ENCODE peak calls at places on chromosomes 4 and X, in nine cellular contexts. D is A549, W is endodermal cell, X is astrocyte of the spinal cord, G is AG10803, F is AG04450, U is A673, T is choroid plexus epithelial cell, N is RWPE2. M is an unnamed sample.

GRCh38 chr4:4396628-4397440 is 9.9 kb downstream of the NSG1 start:
- DNase-seq in D (no peak), W (peak), X (no peak), G (peak), F (peak), U (peak), T (peak), N (no peak), M (no peak)

GRCh38 chr4:41104155-41104554 is 110.2 kb downstream of the APBB2 start:
- DNase-seq in D (no peak), W (no peak), X (no peak), G (no peak), F (no peak), U (no peak), T (no peak), N (no peak), M (no peak)

GRCh38 chr4:149897784-149898183 is 82.1 kb upstream of the IQCM start:
- DNase-seq in D (no peak), W (no peak), X (peak), G (peak), F (no peak), U (peak), T (peak), N (no peak), M (peak)

GRCh38 chr4:27327421-27328181 is 467.0 kb downstream of the STIM2 start:
- DNase-seq in D (no peak), W (no peak), X (no peak), G (no peak), F (no peak), U (no peak), T (no peak), N (no peak), M (no peak)

GRCh38 chrX:7270018-7270417 is 122.1 kb upstream of the PUDP start:
- DNase-seq in D (no peak), W (no peak), X (no peak), G (peak), F (no peak), U (no peak), T (no peak), N (no peak), M (no peak)

GRCh38 chrX:73021361-73022092 is 18.8 kb downstream of the PABPC1L2B start:
- DNase-seq in D (no peak), W (no peak), X (no peak), G (no peak), F (no peak), U (no peak), T (no peak), N (no peak), M (no peak)

GRCh38 chr4:87353592-87353991 is 30.9 kb upstream of the HSD17B13 start:
- DNase-seq in D (no peak), W (peak), X (peak), G (peak), F (peak), U (peak), T (peak), N (no peak), M (peak)

GRCh38 chr4:3484057-3484973 is 21.2 kb downstream of the DOK7 start:
- DNase-seq in D (peak), W (no peak), X (no peak), G (no peak), F (no peak), U (no peak), T (no peak), N (peak), M (no peak)

GRCh38 chrX:51459125-51459524 is 37.3 kb downstream of the NUDT11 start:
- DNase-seq in D (no peak), W (no peak), X (peak), G (peak), F (no peak), U (peak), T (peak), N (no peak), M (peak)

GRCh38 chrX:19627081-19627480 is 111.8 kb upstream of the MAP3K15 start:
- DNase-seq in D (no peak), W (no peak), X (no peak), G (peak), F (no peak), U (no peak), T (no peak), N (no peak), M (no peak)

GRCh38 chr4:176272799-176273198 is 3.8 kb upstream of the ASB5 start:
- DNase-seq in D (no peak), W (no peak), X (no peak), G (no peak), F (no peak), U (no peak), T (no peak), N (no peak), M (no peak)

GRCh38 chr4:176270669-176271068 is 1.6 kb upstream of the ASB5 start:
- DNase-seq in D (peak), W (no peak), X (peak), G (peak), F (peak), U (peak), T (peak), N (peak), M (peak)

GRCh38 chr4:176273741-176274140 is 4.7 kb upstream of the ASB5 start:
- DNase-seq in D (no peak), W (no peak), X (no peak), G (peak), F (no peak), U (no peak), T (no peak), N (no peak), M (no peak)

GRCh38 chr4:176274441-176274840 is 5.4 kb upstream of the ASB5 start:
- DNase-seq in D (no peak), W (no peak), X (peak), G (peak), F (no peak), U (no peak), T (no peak), N (no peak), M (no peak)

DNA sequence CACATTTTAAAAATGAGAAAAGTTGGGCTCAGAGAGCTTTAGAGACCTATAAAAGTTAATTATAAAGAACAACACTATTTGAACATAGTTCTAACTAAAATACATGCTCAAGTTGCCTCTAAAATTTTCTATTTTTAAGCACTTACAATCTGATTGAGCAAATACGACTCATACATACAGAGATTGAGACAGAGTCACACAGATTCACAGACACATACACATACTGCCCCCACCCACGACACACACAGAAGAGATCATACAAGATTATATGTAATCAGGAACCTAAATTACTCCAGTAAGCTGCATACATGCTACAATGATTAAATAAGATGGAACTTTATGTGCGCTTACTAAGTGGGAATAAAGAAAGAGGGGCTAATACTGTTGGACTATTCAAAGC is 2.7 kb upstream of the ASB5 start:
- DNase-seq in D (no peak), W (no peak), X (peak), G (peak), F (no peak), U (no peak), T (peak), N (no peak), M (no peak)
- TF ChIP-seq CTCF in D (no peak), W (no peak), X (no peak), G (no peak), F (no peak), U (no peak), T (no peak), N (no peak), M (no peak)

GRCh38 chrX:151177141-151178027 is 1.0 kb downstream of the GPR50 start:
- DNase-seq in D (no peak), W (peak), X (no peak), G (no peak), F (no peak), U (no peak), T (no peak), N (no peak), M (no peak)

GRCh38 chrX:151175283-151176062 is 911 bp upstream of the GPR50 start:
- DNase-seq in D (no peak), W (peak), X (no peak), G (no peak), F (no peak), U (no peak), T (no peak), N (no peak), M (no peak)

GRCh38 chrX:151176351-151176750 is at the start of gene GPR50:
- DNase-seq in D (no peak), W (no peak), X (no peak), G (no peak), F (no peak), U (no peak), T (no peak), N (no peak), M (no peak)

GRCh38 chrX:151178746-151179145 is 2.4 kb downstream of the GPR50 start:
- DNase-seq in D (no peak), W (peak), X (no peak), G (no peak), F (no peak), U (no peak), T (no peak), N (no peak), M (no peak)

GRCh38 chrX:151174581-151175282 is 1.7 kb upstream of the GPR50 start:
- DNase-seq in D (no peak), W (peak), X (no peak), G (no peak), F (no peak), U (no peak), T (no peak), N (no peak), M (no peak)
- H3K4me3 ChIP-seq in D (no peak), W (peak), X (no peak), G (no peak), F (no peak), U (no peak), T (no peak), N (no peak), M (no peak)

DNA sequence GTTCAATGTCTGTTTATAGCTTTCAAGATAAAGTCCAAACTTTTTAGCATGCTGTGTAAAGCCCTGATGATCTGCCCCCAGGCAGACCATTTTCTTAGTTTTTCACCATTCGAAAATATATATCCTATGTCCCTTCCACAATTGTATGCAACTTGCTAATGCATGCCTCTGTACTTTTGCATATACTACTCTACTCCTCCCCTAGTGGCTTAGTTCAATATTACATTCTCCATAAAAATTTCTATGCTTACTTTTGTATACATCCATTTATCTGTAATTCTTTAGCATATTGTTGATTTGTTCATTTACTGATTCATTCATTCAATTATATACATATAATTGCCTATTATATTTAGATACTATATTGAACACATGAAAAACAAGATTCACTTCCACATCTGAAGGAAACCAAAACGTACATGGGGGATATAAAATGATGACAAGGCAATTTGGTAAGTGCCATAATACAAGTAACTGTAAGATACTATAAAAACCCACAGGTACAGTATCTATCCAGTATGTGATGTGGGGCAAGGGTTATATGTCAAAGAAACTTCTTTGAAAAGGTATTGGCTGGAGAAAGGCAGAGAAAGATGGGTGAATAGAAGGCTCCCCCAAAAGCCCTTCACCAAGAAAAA is 902.5 kb downstream of the FAM133A start:
- DNase-seq in D (no peak), W (no peak), X (no peak), G (no peak), F (no peak), U (no peak), T (no peak), N (no peak), M (no peak)
- TF ChIP-seq CTCF in D (no peak), W (peak), X (no peak), G (no peak), F (no peak), U (peak), T (no peak), N (peak), M (no peak)

GRCh38 chr4:174590336-174590735 is 68.0 kb upstream of the HPGD start:
- DNase-seq in D (no peak), W (no peak), X (no peak), G (no peak), F (no peak), U (no peak), T (no peak), N (no peak), M (no peak)

GRCh38 chr4:174592256-174592984 is 70.1 kb upstream of the HPGD start:
- DNase-seq in D (no peak), W (no peak), X (no peak), G (no peak), F (no peak), U (no peak), T (peak), N (no peak), M (peak)

GRCh38 chr4:174595141-174595929 is 73.0 kb upstream of the HPGD start:
- DNase-seq in D (no peak), W (no peak), X (no peak), G (no peak), F (no peak), U (no peak), T (no peak), N (no peak), M (no peak)

GRCh38 chr4:174591243-174592021 is 69.1 kb upstream of the HPGD start:
- DNase-seq in D (no peak), W (no peak), X (no peak), G (no peak), F (no peak), U (no peak), T (no peak), N (no peak), M (no peak)

GRCh38 chr4:174592985-174593335 is 70.7 kb upstream of the HPGD start:
- DNase-seq in D (no peak), W (no peak), X (peak), G (peak), F (no peak), U (peak), T (peak), N (no peak), M (peak)
- H3K4me3 ChIP-seq in D (no peak), W (no peak), X (no peak), G (no peak), F (no peak), U (no peak), T (no peak), N (no peak), M (no peak)

GRCh38 chr4:163111588-163111987 is 55.1 kb downstream of the NAF1 start:
- DNase-seq in D (no peak), W (no peak), X (peak), G (no peak), F (no peak), U (peak), T (peak), N (no peak), M (peak)
- TF ChIP-seq CTCF in D (no peak), W (peak), X (peak), G (no peak), F (peak), U (peak), T (peak), N (peak), M (peak)

M was measured in fibroblast of pulmonary artery.